ENCODE peak calls at places on chromosomes 12 and 14, in six cellular contexts. G is left lung, Y is transverse colon, C is cardiac muscle cell, E is K562, S is heart left ventricle. K is an unnamed sample.
A peak's percentile ranks its signal among the peaks of the same experiment; 100 is the strongest.

GRCh38 chr14:68479247-68479646 is 313.6 kb downstream of the ZFP36L1 start:
- DNase-seq in Y (no peak), E (no peak), S (no peak), C (peak; percentile 43), G (no peak), K (no peak)

GRCh38 chr12:10454531-10454930 is 1.4 kb upstream of the KLRC1 start:
- DNase-seq in Y (no peak), E (no peak), C (no peak), S (no peak), G (no peak), K (no peak)

GRCh38 chr12:29566441-29566840 is 69.0 kb upstream of the OVCH1 start:
- DNase-seq in C (no peak), S (no peak), Y (no peak), G (no peak), E (no peak), K (no peak)

GRCh38 chr14:34843011-34843554 is 32.1 kb downstream of the BAZ1A start:
- DNase-seq in S (no peak), Y (no peak), G (no peak), C (no peak), E (peak; percentile 9), K (no peak)

GRCh38 chr14:57982802-57983201 is 116.9 kb upstream of the SLC35F4 start:
- DNase-seq in C (peak; percentile 24), G (no peak), E (no peak), S (no peak), Y (no peak), K (peak; percentile 54)

GRCh38 chr14:103886304-103887169 is 39.2 kb upstream of the PPP1R13B start:
- DNase-seq in G (no peak), C (no peak), Y (no peak), S (no peak), E (peak; percentile 32), K (no peak)

GRCh38 chr14:41607966-41608663 is 1.4 kb downstream of the LRFN5 start:
- DNase-seq in G (no peak), Y (no peak), S (no peak), E (no peak), C (peak; percentile 32), K (no peak)

GRCh38 chr14:101876539-101876938 is 87.8 kb upstream of the DYNC1H1 start:
- DNase-seq in S (peak; percentile 86), E (no peak), G (peak; percentile 82), Y (peak; percentile 83), C (peak; percentile 18), K (peak; percentile 81)

GRCh38 chr12:104998423-104999346 is 12.6 kb downstream of the NOPCHAP1 start:
- DNase-seq in G (no peak), Y (peak; percentile 77), S (no peak), E (no peak), C (no peak), K (peak; percentile 49)

GRCh38 chr12:105057174-105057573 is 27.1 kb downstream of the ALDH1L2 start:
- DNase-seq in E (no peak), C (no peak), S (no peak), Y (no peak), G (no peak), K (no peak)

GRCh38 chr14:94823556-94824341 is 53.8 kb upstream of the GSC start:
- DNase-seq in Y (no peak), G (no peak), S (no peak), E (peak; percentile 10), C (no peak), K (no peak)

GRCh38 chr12:32125455-32126084 is 18.9 kb downstream of the BICD1 start:
- DNase-seq in G (no peak), S (no peak), C (no peak), E (no peak), Y (no peak), K (no peak)

GRCh38 chr14:50635136-50635535 is 33.0 kb downstream of the SAV1 start:
- DNase-seq in E (no peak), C (no peak), Y (no peak), G (no peak), S (no peak), K (no peak)

GRCh38 chr14:22939684-22940083 is 10.5 kb upstream of the PRMT5 start:
- DNase-seq in Y (no peak), G (no peak), E (no peak), S (no peak), C (no peak), K (no peak)

GRCh38 chr12:51687142-51687935 is 96.3 kb downstream of the SCN8A start:
- DNase-seq in G (no peak), Y (peak; percentile 23), E (no peak), C (no peak), S (no peak), K (no peak)

GRCh38 chr12:120100630-120101029 is 15.9 kb downstream of the RAB35 start:
- DNase-seq in E (no peak), Y (peak; percentile 46), S (peak; percentile 77), C (no peak), G (no peak), K (no peak)

GRCh38 chr12:78101946-78102635 is 271.4 kb downstream of the NAV3 start:
- DNase-seq in E (no peak), C (no peak), G (no peak), Y (no peak), S (no peak), K (no peak)

GRCh38 chr14:79342942-79343341 is 868.4 kb downstream of the DIO2 start:
- DNase-seq in E (no peak), G (no peak), Y (no peak), C (no peak), S (no peak), K (no peak)

GRCh38 chr14:91158091-91158790 is 44.4 kb downstream of the DGLUCY start:
- DNase-seq in G (peak; percentile 50), E (no peak), C (no peak), Y (peak; percentile 43), S (no peak), K (peak; percentile 82)

DNA sequence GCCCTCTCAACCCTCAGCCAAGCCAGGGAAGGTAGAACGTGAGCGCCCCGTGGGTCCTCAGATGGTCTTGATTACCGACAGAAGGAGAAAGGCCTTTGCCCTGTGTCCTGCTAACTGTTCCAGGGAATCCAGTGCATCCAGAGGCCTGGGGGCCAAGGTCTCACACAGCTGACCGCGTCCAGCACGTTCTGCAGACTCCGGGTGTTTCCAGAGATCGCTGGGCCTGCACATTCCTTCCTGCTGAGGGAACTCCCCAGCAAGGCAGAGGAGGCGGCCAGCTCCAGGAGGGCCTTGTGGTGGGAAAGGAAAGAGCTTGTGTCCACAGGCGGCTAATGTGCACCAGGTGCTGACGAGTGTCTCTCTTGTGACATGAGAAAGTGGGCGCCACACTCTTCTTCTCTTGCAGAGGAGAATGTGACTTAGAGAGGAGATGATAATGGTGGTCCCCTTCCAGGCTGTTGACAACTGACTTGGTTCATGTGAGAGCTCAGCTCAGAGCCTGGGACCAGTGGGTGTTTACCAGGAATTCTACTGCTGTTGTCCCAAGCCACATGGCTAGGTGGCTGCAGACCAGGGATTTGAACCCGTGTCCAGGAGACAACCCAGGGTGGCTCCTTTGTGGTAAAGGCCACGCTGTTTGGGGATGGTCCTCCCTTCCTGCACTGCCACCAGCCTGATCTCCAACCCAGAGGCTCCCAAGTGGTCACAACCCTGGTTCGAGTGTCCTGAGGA is 46.8 kb upstream of the DLK1 start:
- DNase-seq in E (no peak), C (peak; percentile 60), Y (no peak), S (peak; percentile 65), G (peak; percentile 60), K (no peak)
- H3K27ac ChIP-seq in E (peak overlapping the region; percentile 69), C (peak overlapping the region; percentile 65), Y (peak overlapping the region; percentile 78), S (peak overlapping the region; percentile 67), G (no peak overlapping the region), K (peak overlapping the region; percentile 39)

GRCh38 chr12:116159175-116159574 is 118.3 kb downstream of the MED13L start:
- DNase-seq in S (no peak), Y (no peak), G (no peak), C (peak; percentile 44), E (no peak), K (no peak)
- H3K4me1 ChIP-seq in S (peaks cover 57% of the 10 kb centered on the region), Y (peaks cover 53% of the 10 kb centered on the region), G (peaks cover 2% of the 10 kb centered on the region), C (peaks cover 54% of the 10 kb centered on the region), E (peaks cover 42% of the 10 kb centered on the region), K (peaks cover 39% of the 10 kb centered on the region)

DNA sequence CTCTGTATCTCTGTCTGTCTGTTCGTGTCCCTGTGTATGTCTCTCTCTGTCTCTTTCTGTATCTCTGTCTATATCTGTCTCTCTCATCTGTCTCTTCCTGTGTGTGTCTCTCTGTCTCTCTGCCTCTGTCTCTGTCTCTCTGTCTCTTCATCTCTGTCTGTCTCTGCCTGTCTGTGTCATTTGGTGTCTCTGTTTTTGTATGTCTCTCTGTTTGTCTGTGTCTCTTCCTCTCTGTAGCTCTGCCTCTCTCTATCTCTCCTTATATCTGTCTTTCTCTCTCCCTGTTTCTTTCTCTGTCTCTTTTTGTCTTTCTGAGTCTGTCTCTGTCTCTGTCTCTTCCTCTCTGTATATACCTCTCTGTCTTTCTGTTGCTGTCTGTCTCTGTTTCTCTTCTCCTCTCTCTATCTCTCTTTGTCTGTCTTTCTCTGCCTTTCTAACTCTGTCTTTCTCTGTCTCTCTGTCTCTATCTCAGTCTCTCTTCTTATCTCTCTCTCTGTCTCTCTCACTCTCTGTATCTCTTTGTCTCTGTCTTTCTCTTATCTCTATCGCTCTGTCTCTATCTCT is 50.2 kb downstream of the TMEM121 start:
- DNase-seq in G (no peak), E (no peak), S (no peak), Y (no peak), C (no peak), K (no peak)
- TF ChIP-seq CTCF in G (no peak), E (no peak), S (no peak), Y (no peak), C (no peak), K (no peak)

GRCh38 chr14:31092160-31092708 is 66.1 kb upstream of the STRN3 start:
- DNase-seq in Y (no peak), E (no peak), C (no peak), S (no peak), G (no peak), K (no peak)

GRCh38 chr14:31097081-31097480 is 70.9 kb upstream of the STRN3 start:
- DNase-seq in G (no peak), S (no peak), C (no peak), E (no peak), Y (no peak), K (no peak)

GRCh38 chr14:31096255-31096654 is 70.1 kb upstream of the STRN3 start:
- DNase-seq in E (no peak), C (no peak), S (no peak), Y (no peak), G (no peak), K (no peak)

GRCh38 chr14:31090872-31091764 is 64.9 kb upstream of the STRN3 start:
- DNase-seq in Y (peak; percentile 20), E (no peak), C (no peak), S (no peak), G (no peak), K (no peak)
- H3K27ac ChIP-seq in Y (peak overlapping the region; percentile 46), E (no peak overlapping the region), C (no peak overlapping the region), S (peak overlapping the region; percentile 75), G (peak overlapping the region; percentile 72), K (peak overlapping the region; percentile 73)